ENCODE peak calls at places on chromosome 16, in six cellular contexts. One of them, this sample, is unnamed.

GRCh38 chr16:64459821-64460220 is 662.0 kb downstream of the CDH11 start:
- DNase-seq in choroid plexus epithelial cell: peak
- DNase-seq in GM12878: no peak
- DNase-seq in lung: no peak
- DNase-seq in A549: no peak
- DNase-seq in uterus: peak
- DNase-seq in this sample: no peak

GRCh38 chr16:1884155-1884760 is 12.3 kb upstream of the MEIOB start:
- DNase-seq in GM12878: no peak
- DNase-seq in lung: no peak
- DNase-seq in A549: peak
- DNase-seq in choroid plexus epithelial cell: peak
- DNase-seq in uterus: no peak
- DNase-seq in this sample: no peak

GRCh38 chr16:3642397-3643094 is 11.9 kb upstream of the DNASE1 start:
- DNase-seq in choroid plexus epithelial cell: peak
- DNase-seq in A549: no peak
- DNase-seq in GM12878: no peak
- DNase-seq in lung: no peak
- DNase-seq in uterus: no peak
- DNase-seq in this sample: peak

GRCh38 chr16:85554791-85555548 is 58.2 kb upstream of the GSE1 start:
- DNase-seq in choroid plexus epithelial cell: peak
- DNase-seq in GM12878: no peak
- DNase-seq in A549: peak
- DNase-seq in lung: peak
- DNase-seq in uterus: peak
- DNase-seq in this sample: no peak

GRCh38 chr16:47826070-47826469 is 329.7 kb downstream of the ABCC12 start:
- DNase-seq in lung: no peak
- DNase-seq in uterus: no peak
- DNase-seq in A549: no peak
- DNase-seq in choroid plexus epithelial cell: no peak
- DNase-seq in GM12878: no peak
- DNase-seq in this sample: no peak

GRCh38 chr16:89923640-89924297 is 627 bp downstream of the TUBB3 start:
- DNase-seq in choroid plexus epithelial cell: no peak
- DNase-seq in GM12878: no peak
- DNase-seq in lung: no peak
- DNase-seq in A549: no peak
- DNase-seq in uterus: no peak
- DNase-seq in this sample: no peak

GRCh38 chr16:19713697-19714096 is 4.3 kb downstream of the KNOP1 start:
- DNase-seq in A549: no peak
- DNase-seq in GM12878: no peak
- DNase-seq in lung: no peak
- DNase-seq in choroid plexus epithelial cell: no peak
- DNase-seq in uterus: no peak
- DNase-seq in this sample: no peak

GRCh38 chr16:15948532-15949209 is 745 bp upstream of the ABCC1 start:
- DNase-seq in A549: no peak
- DNase-seq in GM12878: no peak
- DNase-seq in uterus: no peak
- DNase-seq in lung: no peak
- DNase-seq in choroid plexus epithelial cell: no peak
- DNase-seq in this sample: no peak

GRCh38 chr16:9665851-9666271 is 516.4 kb downstream of the GRIN2A start:
- DNase-seq in uterus: no peak
- DNase-seq in GM12878: no peak
- DNase-seq in A549: no peak
- DNase-seq in choroid plexus epithelial cell: no peak
- DNase-seq in lung: no peak
- DNase-seq in this sample: no peak

GRCh38 chr16:85878875-85879274 is 20.1 kb upstream of the IRF8 start:
- DNase-seq in GM12878: no peak
- DNase-seq in lung: no peak
- DNase-seq in uterus: no peak
- DNase-seq in choroid plexus epithelial cell: peak
- DNase-seq in A549: peak
- DNase-seq in this sample: no peak

GRCh38 chr16:83742076-83742475 is 65.7 kb upstream of the HSBP1 start:
- DNase-seq in A549: no peak
- DNase-seq in choroid plexus epithelial cell: no peak
- DNase-seq in lung: no peak
- DNase-seq in uterus: no peak
- DNase-seq in GM12878: no peak
- DNase-seq in this sample: no peak

GRCh38 chr16:53083123-53083522 is 28.3 kb downstream of the CHD9 start:
- DNase-seq in choroid plexus epithelial cell: peak
- DNase-seq in A549: peak
- DNase-seq in uterus: no peak
- DNase-seq in lung: no peak
- DNase-seq in GM12878: no peak
- DNase-seq in this sample: no peak

GRCh38 chr16:53504665-53505064 is 1.7 kb upstream of the AKTIP start:
- DNase-seq in GM12878: no peak
- DNase-seq in choroid plexus epithelial cell: peak
- DNase-seq in A549: no peak
- DNase-seq in uterus: no peak
- DNase-seq in lung: no peak
- DNase-seq in this sample: no peak

GRCh38 chr16:76518791-76519190 is 241.6 kb downstream of the CNTNAP4 start:
- DNase-seq in uterus: no peak
- DNase-seq in A549: no peak
- DNase-seq in GM12878: no peak
- DNase-seq in lung: no peak
- DNase-seq in choroid plexus epithelial cell: no peak
- DNase-seq in this sample: no peak

GRCh38 chr16:2529961-2530628 is 1.1 kb downstream of the CEMP1 start:
- DNase-seq in choroid plexus epithelial cell: no peak
- DNase-seq in lung: peak
- DNase-seq in GM12878: no peak
- DNase-seq in A549: no peak
- DNase-seq in uterus: peak
- DNase-seq in this sample: no peak

GRCh38 chr16:79069118-79069517 is 531.4 kb downstream of the MAF start:
- DNase-seq in A549: no peak
- DNase-seq in lung: no peak
- DNase-seq in choroid plexus epithelial cell: no peak
- DNase-seq in GM12878: no peak
- DNase-seq in uterus: no peak
- DNase-seq in this sample: no peak

GRCh38 chr16:9677301-9677653 is 505.0 kb downstream of the GRIN2A start:
- DNase-seq in A549: no peak
- DNase-seq in choroid plexus epithelial cell: no peak
- DNase-seq in GM12878: no peak
- DNase-seq in lung: no peak
- DNase-seq in uterus: no peak
- DNase-seq in this sample: no peak

GRCh38 chr16:2713523-2713922 is 6.5 kb downstream of the PRSS27 start:
- DNase-seq in GM12878: no peak
- DNase-seq in lung: no peak
- DNase-seq in A549: no peak
- DNase-seq in uterus: no peak
- DNase-seq in choroid plexus epithelial cell: no peak
- DNase-seq in this sample: no peak

GRCh38 chr16:17510532-17510931 is 39.8 kb upstream of the XYLT1 start:
- DNase-seq in GM12878: no peak
- DNase-seq in uterus: no peak
- DNase-seq in choroid plexus epithelial cell: no peak
- DNase-seq in A549: no peak
- DNase-seq in lung: no peak
- DNase-seq in this sample: no peak

GRCh38 chr16:83959621-83960434 is 6.8 kb downstream of the OSGIN1 start:
- DNase-seq in A549: no peak
- DNase-seq in lung: no peak
- DNase-seq in choroid plexus epithelial cell: peak
- DNase-seq in uterus: no peak
- DNase-seq in GM12878: no peak
- DNase-seq in this sample: no peak

GRCh38 chr16:85306071-85306792 is 194.0 kb upstream of the CIBAR2 start:
- DNase-seq in GM12878: peak
- DNase-seq in lung: peak
- DNase-seq in uterus: peak
- DNase-seq in choroid plexus epithelial cell: peak
- DNase-seq in A549: peak
- DNase-seq in this sample: peak

GRCh38 chr16:68707341-68708152 is 29.5 kb upstream of the CDH1 start:
- DNase-seq in GM12878: no peak
- DNase-seq in A549: peak
- DNase-seq in lung: peak
- DNase-seq in choroid plexus epithelial cell: peak
- DNase-seq in uterus: no peak
- DNase-seq in this sample: no peak
- TF ChIP-seq CTCF in GM12878: no peak
- TF ChIP-seq CTCF in A549: no peak
- TF ChIP-seq CTCF in lung: no peak
- TF ChIP-seq CTCF in choroid plexus epithelial cell: peak
- TF ChIP-seq CTCF in uterus: no peak
- TF ChIP-seq CTCF in this sample: no peak

GRCh38 chr16:54935411-54936085 is 4.9 kb downstream of the IRX5 start:
- DNase-seq in A549: no peak
- DNase-seq in lung: no peak
- DNase-seq in uterus: no peak
- DNase-seq in choroid plexus epithelial cell: no peak
- DNase-seq in GM12878: no peak
- DNase-seq in this sample: no peak

GRCh38 chr16:54932737-54933254 is 2.1 kb downstream of the IRX5 start:
- DNase-seq in choroid plexus epithelial cell: no peak
- DNase-seq in lung: no peak
- DNase-seq in GM12878: no peak
- DNase-seq in uterus: no peak
- DNase-seq in A549: no peak
- DNase-seq in this sample: no peak

GRCh38 chr16:54934536-54935410 is 4.1 kb downstream of the IRX5 start:
- DNase-seq in uterus: no peak
- DNase-seq in lung: peak
- DNase-seq in GM12878: no peak
- DNase-seq in choroid plexus epithelial cell: no peak
- DNase-seq in A549: no peak
- DNase-seq in this sample: no peak

GRCh38 chr16:54931757-54932660 is 1.3 kb downstream of the IRX5 start:
- DNase-seq in lung: no peak
- DNase-seq in choroid plexus epithelial cell: no peak
- DNase-seq in GM12878: no peak
- DNase-seq in A549: no peak
- DNase-seq in uterus: no peak
- DNase-seq in this sample: no peak

DNA sequence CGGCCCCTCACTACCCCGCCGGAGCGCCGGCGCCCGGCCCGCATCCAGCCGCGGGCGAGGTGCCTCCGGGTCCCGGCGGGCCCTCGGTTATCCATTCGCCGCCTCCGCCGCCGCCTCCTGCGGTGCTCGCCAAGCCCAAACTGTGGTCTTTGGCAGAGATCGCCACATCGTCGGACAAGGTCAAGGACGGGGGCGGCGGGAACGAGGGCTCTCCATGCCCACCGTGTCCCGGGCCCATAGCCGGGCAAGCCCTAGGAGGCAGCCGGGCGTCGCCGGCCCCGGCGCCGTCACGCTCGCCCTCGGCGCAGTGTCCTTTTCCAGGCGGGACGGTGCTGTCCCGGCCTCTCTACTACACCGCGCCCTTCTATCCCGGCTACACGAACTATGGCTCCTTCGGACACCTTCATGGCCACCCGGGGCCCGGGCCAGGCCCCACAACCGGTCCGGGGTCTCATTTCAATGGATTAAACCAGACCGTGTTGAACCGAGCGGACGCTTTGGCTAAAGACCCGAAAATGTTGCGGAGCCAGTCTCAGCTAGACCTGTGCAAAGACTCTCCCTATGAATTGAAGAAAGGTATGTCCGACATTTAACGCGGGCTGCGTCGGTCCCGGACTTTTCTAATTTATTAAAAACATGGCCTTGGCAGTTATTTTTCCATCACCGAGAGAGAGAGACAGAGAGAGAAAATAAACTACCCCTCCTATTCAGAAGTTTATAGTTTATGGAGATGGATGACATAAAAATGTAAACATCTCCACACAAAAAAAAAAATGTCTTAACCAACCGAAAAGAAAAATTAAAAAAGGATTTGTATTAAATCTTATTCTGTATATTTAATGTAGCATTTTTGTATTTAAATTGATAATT is 2.9 kb downstream of the IRX5 start:
- DNase-seq in A549: no peak
- DNase-seq in choroid plexus epithelial cell: no peak
- DNase-seq in lung: no peak
- DNase-seq in uterus: no peak
- DNase-seq in GM12878: no peak
- DNase-seq in this sample: no peak
- H3K4me3 ChIP-seq in A549: no peak
- H3K4me3 ChIP-seq in choroid plexus epithelial cell: no peak
- H3K4me3 ChIP-seq in lung: peak
- H3K4me3 ChIP-seq in uterus: no peak
- H3K4me3 ChIP-seq in GM12878: no peak
- H3K4me3 ChIP-seq in this sample: no peak

DNA sequence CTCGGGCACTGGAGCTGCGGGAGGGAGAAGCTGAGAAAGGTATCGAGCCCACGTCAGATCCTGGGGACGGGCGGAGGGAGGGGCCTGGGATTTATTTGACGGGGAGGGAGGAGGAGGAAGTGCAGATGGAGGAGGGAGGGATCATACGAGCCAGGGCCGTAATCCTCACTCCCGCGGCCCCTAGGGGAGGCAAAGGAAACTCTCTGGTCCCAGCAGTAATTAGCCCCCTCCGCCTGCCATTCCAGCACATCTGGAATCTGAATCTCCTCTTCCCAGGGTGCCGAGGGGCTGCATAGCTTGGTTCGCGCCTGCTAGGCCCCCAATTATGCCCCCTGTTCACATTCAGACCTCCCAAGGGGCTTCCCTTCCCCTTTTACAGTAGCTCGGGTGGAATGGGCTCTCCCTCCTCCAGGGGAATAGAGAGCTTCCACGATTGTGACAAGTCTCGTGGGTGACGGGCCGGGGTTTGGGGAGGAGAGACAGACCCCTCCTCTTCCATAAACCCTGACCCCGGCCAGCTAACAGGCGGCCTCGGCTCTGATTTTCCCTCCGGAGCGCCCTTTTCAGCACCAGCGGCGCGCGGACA is at the start of gene SEZ6L2:
- DNase-seq in GM12878: no peak
- DNase-seq in A549: peak
- DNase-seq in choroid plexus epithelial cell: peak
- DNase-seq in uterus: no peak
- DNase-seq in lung: peak
- DNase-seq in this sample: peak
- TF ChIP-seq CTCF in GM12878: no peak
- TF ChIP-seq CTCF in A549: no peak
- TF ChIP-seq CTCF in choroid plexus epithelial cell: peak
- TF ChIP-seq CTCF in uterus: no peak
- TF ChIP-seq CTCF in lung: no peak
- TF ChIP-seq CTCF in this sample: peak

DNA sequence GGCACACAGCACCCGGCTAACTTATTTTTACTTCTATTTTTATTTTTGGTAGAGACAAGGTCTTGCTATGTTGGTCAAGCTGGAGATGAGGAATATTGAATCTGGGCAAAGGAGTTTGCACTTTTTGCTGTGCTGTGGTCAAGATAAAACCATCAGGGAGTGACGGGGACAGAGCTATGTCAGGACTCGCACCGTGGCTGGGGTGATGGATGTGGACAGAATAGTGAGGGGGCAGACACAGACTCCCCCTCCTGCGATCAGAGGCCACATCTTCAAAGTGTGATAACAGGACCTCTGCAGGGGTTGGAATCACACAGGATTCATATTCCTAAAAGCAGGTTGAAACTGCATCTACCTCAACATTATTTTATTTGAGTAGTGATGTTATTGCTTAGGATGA is 25.6 kb downstream of the IL21R start:
- DNase-seq in GM12878: no peak
- DNase-seq in lung: peak
- DNase-seq in uterus: no peak
- DNase-seq in choroid plexus epithelial cell: no peak
- DNase-seq in A549: no peak
- DNase-seq in this sample: no peak
- H3K4me3 ChIP-seq in GM12878: peak
- H3K4me3 ChIP-seq in lung: no peak
- H3K4me3 ChIP-seq in uterus: no peak
- H3K4me3 ChIP-seq in choroid plexus epithelial cell: peak
- H3K4me3 ChIP-seq in A549: no peak
- H3K4me3 ChIP-seq in this sample: no peak

This sample was measured in LNCaP clone FGC.